ENCODE peak calls at places on chromosome 16, in five cellular contexts. V is tibial artery, R is SK-N-SH, D is neural progenitor cell, B is sigmoid colon. U is an unnamed sample. For H3K4me1, the result is how much of the 10 kb centered on the place peaks cover.

GRCh38 chr16:59848314-59848713 is 1114.2 kb upstream of the GOT2 start:
- DNase-seq in V (no peak), R (no peak), D (no peak), B (no peak), U (no peak)

GRCh38 chr16:50924759-50925545 is 183.1 kb downstream of the CYLD start:
- DNase-seq in V (no peak), R (no peak), D (no peak), B (no peak), U (no peak)

GRCh38 chr16:4828567-4829320 is 18.3 kb downstream of the GLYR1 start:
- DNase-seq in V (no peak), R (no peak), D (no peak), B (no peak), U (peak)

GRCh38 chr16:89096768-89097527 is 3.3 kb downstream of the ACSF3 start:
- DNase-seq in V (no peak), R (no peak), D (no peak), B (no peak), U (no peak)

GRCh38 chr16:84138824-84139627 is 6.0 kb downstream of the HSDL1 start:
- DNase-seq in V (no peak), R (no peak), D (peak), B (no peak), U (peak)

GRCh38 chr16:75947626-75948239 is 221.4 kb upstream of the CPHXL start:
- DNase-seq in V (no peak), R (no peak), D (no peak), B (no peak), U (no peak)

GRCh38 chr16:83403751-83404150 is 404.0 kb upstream of the HSBP1 start:
- DNase-seq in V (no peak), R (no peak), D (no peak), B (no peak), U (peak)

GRCh38 chr16:68351991-68352431 is 41.2 kb downstream of the PRMT7 start:
- DNase-seq in V (no peak), R (no peak), D (no peak), B (no peak), U (no peak)

GRCh38 chr16:24728891-24729242 is 584 bp upstream of the TNRC6A start:
- DNase-seq in V (no peak), R (peak), D (no peak), B (no peak), U (no peak)

GRCh38 chr16:10751291-10751697 is 7.7 kb downstream of the NUBP1 start:
- DNase-seq in V (no peak), R (peak), D (peak), B (no peak), U (no peak)

GRCh38 chr16:21501869-21502667 is 97.3 kb upstream of the METTL9 start:
- DNase-seq in V (peak), R (peak), D (peak), B (peak), U (peak)

GRCh38 chr16:30570621-30571443 is 682 bp downstream of the ZNF688 start:
- DNase-seq in V (peak), R (peak), D (peak), B (peak), U (peak)

GRCh38 chr16:59886021-59886420 is 1151.9 kb upstream of the GOT2 start:
- DNase-seq in V (no peak), R (no peak), D (no peak), B (peak), U (peak)

GRCh38 chr16:22787456-22788189 is 26.3 kb upstream of the HS3ST2 start:
- DNase-seq in V (no peak), R (peak), D (no peak), B (no peak), U (peak)

GRCh38 chr16:12255919-12256665 is 279.6 kb downstream of the SNX29 start:
- DNase-seq in V (no peak), R (no peak), D (no peak), B (no peak), U (no peak)

GRCh38 chr16:2517954-2518605 is 2.1 kb upstream of the AMDHD2 start:
- DNase-seq in V (no peak), R (no peak), D (no peak), B (no peak), U (no peak)

GRCh38 chr16:49483651-49484451 is 110.2 kb downstream of the C16orf78 start:
- DNase-seq in V (peak), R (no peak), D (no peak), B (peak), U (no peak)

GRCh38 chr16:63981639-63982038 is 1140.2 kb downstream of the CDH11 start:
- DNase-seq in V (no peak), R (no peak), D (peak), B (no peak), U (peak)

GRCh38 chr16:67770371-67770991 is 35.9 kb downstream of the RANBP10 start:
- DNase-seq in V (no peak), R (no peak), D (no peak), B (no peak), U (no peak)

GRCh38 chr16:31141489-31142108 is 6.1 kb upstream of the PRSS8 start:
- DNase-seq in V (peak), R (peak), D (no peak), B (peak), U (no peak)

GRCh38 chr16:31876955-31877828 is 3.6 kb downstream of the ZNF267 start:
- DNase-seq in V (no peak), R (no peak), D (no peak), B (no peak), U (peak)

GRCh38 chr16:88331989-88332920 is 50.5 kb upstream of the ZNF469 start:
- DNase-seq in V (peak), R (no peak), D (no peak), B (peak), U (peak)

GRCh38 chr16:78122774-78123315 is 23.4 kb downstream of the WWOX start:
- DNase-seq in V (no peak), R (peak), D (peak), B (no peak), U (peak)

GRCh38 chr16:69106491-69107291 is 1.2 kb downstream of the HAS3 start:
- DNase-seq in V (peak), R (peak), D (peak), B (no peak), U (no peak)

GRCh38 chr16:73771676-73772075 is 524.9 kb upstream of the PSMD7 start:
- DNase-seq in V (no peak), R (no peak), D (no peak), B (no peak), U (no peak)

GRCh38 chr16:71520550-71520949 is 5.7 kb upstream of the CHST4 start:
- DNase-seq in V (no peak), R (no peak), D (no peak), B (no peak), U (no peak)

GRCh38 chr16:81703177-81704155 is 75.6 kb upstream of the PLCG2 start:
- DNase-seq in V (no peak), R (no peak), D (no peak), B (no peak), U (peak)

GRCh38 chr16:27317738-27318398 is 4.1 kb downstream of the IL4R start:
- DNase-seq in V (no peak), R (no peak), D (no peak), B (peak), U (no peak)
- H3K4me1 ChIP-seq in V (under half), R (under half), D (under half), B (half or more), U (under half)

GRCh38 chr16:13307861-13308260 is 406.5 kb downstream of the SHISA9 start:
- DNase-seq in V (no peak), R (no peak), D (no peak), B (no peak), U (no peak)
- H3K4me1 ChIP-seq in V (under half), R (under half), D (under half), B (under half), U (under half)

DNA sequence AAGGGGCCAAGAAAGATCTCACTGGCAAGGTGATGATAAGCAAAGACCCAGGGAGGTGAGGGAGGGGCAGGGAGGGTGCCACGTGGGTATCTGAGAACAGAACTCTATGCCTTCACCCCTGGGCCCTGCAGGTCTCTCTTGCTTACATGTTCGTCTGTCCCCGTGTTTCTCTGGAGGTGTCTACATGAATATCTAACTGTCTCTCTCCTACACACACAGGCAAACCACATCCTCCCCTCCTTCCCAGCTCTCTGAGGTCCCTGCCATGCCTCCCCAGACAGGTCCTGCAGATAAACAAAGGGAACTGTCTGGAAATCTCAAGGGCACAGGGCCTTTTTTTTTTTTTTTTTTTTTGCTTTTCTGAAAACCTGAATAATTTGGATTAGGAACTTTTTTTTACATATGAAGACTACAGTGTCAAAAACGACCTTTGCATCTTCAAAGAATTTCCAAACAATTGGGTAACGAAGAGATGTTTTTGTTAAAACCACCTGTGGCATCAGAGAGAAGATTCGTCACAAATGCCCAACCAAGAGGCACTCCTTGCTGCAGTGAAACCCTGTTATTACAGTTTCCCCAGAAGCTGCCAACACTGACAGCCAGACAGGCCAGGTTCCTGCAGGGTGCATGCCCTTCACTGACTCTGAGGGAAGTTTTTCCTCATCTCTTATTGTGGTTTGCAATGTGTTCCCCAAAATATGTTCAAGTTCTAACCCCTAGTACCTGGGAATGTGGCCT is 17.8 kb downstream of the PLLP start:
- DNase-seq in V (no peak), R (peak), D (no peak), B (no peak), U (no peak)
- H3K4me1 ChIP-seq in V (under half), R (under half), D (under half), B (under half), U (under half)

GRCh38 chr16:8137581-8137980 is 452.7 kb downstream of the TMEM114 start:
- DNase-seq in V (no peak), R (no peak), D (peak), B (no peak), U (no peak)
- H3K4me1 ChIP-seq in V (under half), R (under half), D (under half), B (under half), U (under half)

U was measured in adipocyte.